ENCODE peak calls at places on chromosomes 4 and X, in ten cellular contexts. L, W, O, V, J, K, I, R, Y and C are unnamed samples.

GRCh38 chr4:7368296-7368695 is 66.4 kb downstream of the PSAPL1 start:
- DNase-seq in O (no peak), L (no peak), W (peak), Y (no peak), V (no peak), R (no peak), K (no peak), J (no peak), I (no peak), C (no peak)

GRCh38 chrX:13254076-13254785 is 65.6 kb downstream of the ATXN3L start:
- DNase-seq in J (peak), V (peak), W (peak), R (peak), O (peak), I (peak), K (no peak), L (peak), Y (no peak), C (no peak)

GRCh38 chr4:72629540-72629939 is 60.5 kb upstream of the ADAMTS3 start:
- DNase-seq in J (no peak), Y (no peak), K (no peak), O (peak), L (peak), I (peak), R (no peak), W (no peak), V (peak), C (no peak)

GRCh38 chrX:18098704-18099103 is 122.0 kb downstream of the BEND2 start:
- DNase-seq in K (no peak), W (no peak), V (no peak), R (no peak), J (no peak), Y (peak), O (no peak), L (no peak), I (no peak), C (no peak)

GRCh38 chrX:53930513-53931380 is 113.5 kb downstream of the PHF8 start:
- DNase-seq in L (peak), J (no peak), R (no peak), Y (no peak), K (no peak), O (peak), W (no peak), V (peak), I (peak), C (no peak)

GRCh38 chr4:81052119-81053068 is 21.9 kb downstream of the BMP3 start:
- DNase-seq in R (peak), Y (no peak), J (peak), I (peak), O (peak), W (no peak), K (no peak), V (peak), L (peak), C (peak)

GRCh38 chrX:275967-276587 is 5.1 kb upstream of the PLCXD1 start:
- DNase-seq in Y (peak), O (peak), K (no peak), W (peak), I (peak), R (peak), V (peak), L (peak), J (no peak), C (no peak)

GRCh38 chr4:87093443-87094123 is 126.8 kb downstream of the KLHL8 start:
- DNase-seq in K (no peak), Y (no peak), V (peak), J (peak), R (peak), I (peak), O (peak), L (peak), W (no peak), C (no peak)

GRCh38 chrX:53071064-53071463 is 11.1 kb upstream of the TSPYL2 start:
- DNase-seq in W (no peak), V (no peak), J (no peak), Y (no peak), O (no peak), K (no peak), L (no peak), I (no peak), R (no peak), C (no peak)

GRCh38 chrX:107629533-107629909 is 1.2 kb downstream of the PRPS1 start:
- DNase-seq in O (peak), W (no peak), I (peak), V (peak), K (no peak), Y (no peak), L (peak), J (no peak), R (peak), C (no peak)

GRCh38 chr4:167622481-167623240 is 388.4 kb upstream of the SPOCK3 start:
- DNase-seq in J (no peak), R (peak), W (no peak), O (peak), L (peak), K (no peak), I (peak), V (peak), Y (peak), C (no peak)

GRCh38 chr4:173264245-173264959 is 69.8 kb downstream of the HMGB2 start:
- DNase-seq in J (peak), Y (peak), K (no peak), O (peak), V (peak), I (peak), L (no peak), R (peak), W (no peak), C (peak)

GRCh38 chrX:124346877-124347241 is 496 bp downstream of the SH2D1A start:
- DNase-seq in R (no peak), Y (no peak), J (no peak), I (no peak), O (no peak), L (no peak), K (no peak), V (no peak), W (no peak), C (no peak)

GRCh38 chr4:126682250-126682649 is 950.5 kb upstream of the INTU start:
- DNase-seq in L (no peak), O (no peak), I (no peak), J (no peak), W (no peak), K (no peak), V (no peak), Y (no peak), R (no peak), C (no peak)

GRCh38 chrX:103628386-103629290 is at the start of gene TCEAL1:
- DNase-seq in J (peak), K (no peak), V (peak), L (peak), O (peak), R (peak), I (peak), Y (peak), W (peak), C (no peak)

GRCh38 chr4:145231906-145232700 is 51.7 kb upstream of the OTUD4 start:
- DNase-seq in V (peak), J (no peak), O (peak), I (peak), W (no peak), K (no peak), Y (no peak), L (no peak), R (no peak), C (peak)

GRCh38 chr4:54588404-54588803 is 69.4 kb upstream of the KIT start:
- DNase-seq in V (peak), L (peak), I (no peak), O (peak), J (no peak), W (no peak), Y (no peak), K (no peak), R (no peak), C (no peak)

GRCh38 chr4:94897023-94897422 is 139.3 kb downstream of the BMPR1B start:
- DNase-seq in R (peak), J (no peak), W (no peak), Y (no peak), K (no peak), V (peak), I (no peak), L (no peak), O (no peak), C (no peak)

GRCh38 chrX:12007881-12008280 is 130.4 kb upstream of the FRMPD4 start:
- DNase-seq in L (peak), R (no peak), W (no peak), I (peak), O (peak), K (no peak), J (no peak), Y (no peak), V (peak), C (peak)

GRCh38 chrX:100609591-100609990 is 24.9 kb downstream of the TNMD start:
- DNase-seq in I (no peak), W (no peak), L (no peak), V (no peak), O (no peak), K (no peak), Y (no peak), R (no peak), J (no peak), C (no peak)
- TF ChIP-seq CTCF in I (no peak), W (no peak), L (no peak), V (no peak), O (no peak), K (no peak), Y (peak), R (no peak), J (peak), C (no peak)

GRCh38 chr4:139956436-139957107 is 197.4 kb downstream of the MAML3 start:
- DNase-seq in L (no peak), O (no peak), K (no peak), Y (no peak), I (no peak), J (no peak), R (no peak), V (peak), W (no peak), C (no peak)
- H3K4me3 ChIP-seq in L (no peak), O (no peak), K (no peak), Y (peak), I (no peak), J (no peak), R (no peak), V (no peak), W (no peak), C (no peak)

GRCh38 chr4:169115897-169116254 is 105.8 kb upstream of the CBR4 start:
- DNase-seq in J (no peak), Y (no peak), O (peak), V (peak), W (no peak), L (peak), R (no peak), K (no peak), I (peak), C (peak)
- TF ChIP-seq CTCF in J (no peak), Y (no peak), O (peak), V (peak), W (no peak), L (peak), R (peak), K (no peak), I (peak), C (peak)

DNA sequence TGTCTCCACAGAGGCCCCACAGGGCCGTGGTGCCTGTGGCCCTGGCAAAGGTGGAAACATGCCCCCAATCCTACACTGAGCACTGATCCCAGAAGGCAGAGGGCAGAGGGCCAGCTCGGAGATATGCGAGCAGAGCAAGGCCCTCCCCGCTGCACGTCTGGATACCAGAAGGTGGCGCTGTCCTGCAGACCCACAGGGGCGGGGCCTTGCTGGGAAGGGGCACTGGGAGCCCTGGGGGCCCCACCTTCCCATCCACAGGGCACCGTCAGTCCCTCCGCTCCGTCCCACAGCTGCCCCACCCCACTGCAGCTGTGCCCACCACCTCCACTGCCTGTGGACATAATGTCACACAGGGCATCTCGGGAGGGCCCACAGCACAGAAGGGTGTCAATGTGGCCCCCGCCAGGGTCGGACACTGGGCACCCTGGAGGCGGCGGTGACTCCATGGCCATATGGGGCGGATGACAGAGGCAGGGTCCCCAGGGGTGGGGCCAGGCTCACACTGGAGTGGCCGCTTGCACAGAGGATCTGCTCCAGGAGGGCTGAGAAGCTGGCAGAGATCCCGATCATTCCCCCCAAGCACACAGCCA is 4.9 kb downstream of the SLC49A3 start:
- DNase-seq in O (peak), L (peak), J (peak), K (no peak), Y (peak), W (peak), I (peak), R (peak), V (peak), C (no peak)
- H3K4me3 ChIP-seq in O (no peak), L (no peak), J (no peak), K (no peak), Y (no peak), W (no peak), I (no peak), R (peak), V (no peak), C (no peak)

DNA sequence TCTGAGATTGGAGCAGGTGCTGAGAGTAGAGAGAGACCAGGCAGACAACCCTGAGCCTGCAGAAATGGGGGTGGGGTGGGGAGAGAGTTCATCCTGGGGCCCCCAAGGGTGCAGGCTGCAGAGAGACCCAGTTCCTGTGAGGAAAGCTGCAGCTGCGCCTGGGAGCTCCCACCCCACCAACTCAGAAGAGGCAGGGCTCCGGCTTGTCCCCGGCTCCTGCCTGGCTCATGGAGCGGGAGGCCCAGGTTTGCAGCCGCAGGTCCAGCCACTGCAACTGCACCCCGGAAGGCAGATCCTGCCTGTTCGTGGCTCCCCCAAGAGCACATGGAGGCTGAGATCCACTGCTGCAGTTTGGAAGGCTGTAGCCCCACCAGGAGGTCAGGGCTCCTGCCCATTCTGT is 44.2 kb upstream of the DGKK start:
- DNase-seq in Y (no peak), L (no peak), R (no peak), I (no peak), J (no peak), V (no peak), W (no peak), O (no peak), K (no peak), C (no peak)
- TF ChIP-seq CTCF in Y (no peak), L (no peak), R (no peak), I (no peak), J (no peak), V (no peak), W (no peak), O (no peak), K (no peak), C (no peak)

DNA sequence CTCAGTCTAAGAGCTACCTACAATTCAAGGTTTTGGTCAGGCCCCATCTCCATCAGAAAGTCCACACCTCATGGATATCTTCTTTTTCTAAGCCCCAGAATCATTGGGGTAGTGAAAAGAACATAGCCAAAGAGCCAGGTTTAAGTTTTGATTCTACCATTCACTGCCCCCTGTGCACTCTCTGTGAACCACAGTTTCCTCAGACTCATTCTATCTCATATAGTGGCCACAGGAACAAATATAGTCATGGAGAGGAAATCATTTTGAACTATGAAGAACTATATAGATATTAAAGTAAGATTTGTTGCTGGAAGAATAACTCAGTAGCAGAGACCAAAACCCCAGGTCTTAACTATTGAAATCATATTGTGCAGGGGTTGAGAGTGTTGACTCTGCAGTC is 3.3 kb downstream of the SYTL5 start:
- DNase-seq in K (no peak), V (no peak), J (no peak), W (no peak), I (no peak), L (no peak), R (no peak), O (no peak), Y (no peak), C (no peak)
- H3K4me3 ChIP-seq in K (no peak), V (no peak), J (no peak), W (no peak), I (no peak), L (no peak), R (no peak), O (no peak), Y (no peak), C (no peak)

GRCh38 chr4:13430834-13431568 is 53.1 kb downstream of the RAB28 start:
- DNase-seq in K (no peak), W (no peak), R (no peak), L (peak), V (no peak), O (no peak), I (no peak), Y (no peak), J (no peak), C (no peak)
- TF ChIP-seq CTCF in K (no peak), W (no peak), R (peak), L (peak), V (peak), O (no peak), I (peak), Y (peak), J (peak), C (peak)